ENCODE peak calls at places on chromosomes 4 and X, in seven cellular contexts. K is Peyer's patch, H is fibroblast of lung, N is tibial artery, F is kidney epithelial cell, G is left lung, C is HFFc6. W is an unnamed sample.

GRCh38 chr4:56861365-56861764 is 39.9 kb upstream of the SPINK2 start:
- DNase-seq in K (no peak), H (no peak), N (no peak), F (no peak), G (no peak), C (no peak), W (no peak)

GRCh38 chrX:39158801-39159657 is 357.8 kb downstream of the MID1IP1 start:
- DNase-seq in K (no peak), H (peak), N (no peak), F (peak), G (no peak), C (peak), W (no peak)

GRCh38 chr4:151039733-151040132 is 24.6 kb upstream of the LRBA start:
- DNase-seq in K (no peak), H (no peak), N (no peak), F (no peak), G (no peak), C (no peak), W (no peak)

GRCh38 chr4:100738388-100739165 is 220.8 kb upstream of the EMCN start:
- DNase-seq in K (no peak), H (peak), N (peak), F (peak), G (no peak), C (peak), W (no peak)

GRCh38 chrX:45003080-45003479 is 130.1 kb downstream of the KDM6A start:
- DNase-seq in K (no peak), H (no peak), N (no peak), F (no peak), G (no peak), C (no peak), W (no peak)

GRCh38 chr4:155761916-155762315 is 3.1 kb downstream of the GUCY1B1 start:
- DNase-seq in K (no peak), H (no peak), N (no peak), F (peak), G (no peak), C (no peak), W (no peak)

GRCh38 chr4:41541697-41542096 is 3.7 kb downstream of the LIMCH1 start:
- DNase-seq in K (no peak), H (peak), N (peak), F (no peak), G (no peak), C (no peak), W (no peak)

GRCh38 chr4:99179626-99180025 is 35.5 kb upstream of the ADH4 start:
- DNase-seq in K (no peak), H (no peak), N (no peak), F (no peak), G (no peak), C (no peak), W (no peak)

GRCh38 chr4:41880840-41881831 is 54.1 kb upstream of the TMEM33 start:
- DNase-seq in K (no peak), H (peak), N (no peak), F (no peak), G (peak), C (no peak), W (peak)

GRCh38 chr4:6011686-6012085 is 6.5 kb downstream of the C4orf50 start:
- DNase-seq in K (no peak), H (no peak), N (no peak), F (no peak), G (peak), C (no peak), W (no peak)

GRCh38 chr4:174120446-174121142 is 162.9 kb downstream of the FBXO8 start:
- DNase-seq in K (no peak), H (peak), N (peak), F (peak), G (no peak), C (peak), W (peak)

GRCh38 chr4:26871611-26872010 is 11.0 kb downstream of the STIM2 start:
- DNase-seq in K (no peak), H (no peak), N (no peak), F (no peak), G (no peak), C (peak), W (no peak)

GRCh38 chr4:8906991-8907595 is 35.5 kb upstream of the HMX1 start:
- DNase-seq in K (no peak), H (no peak), N (peak), F (no peak), G (peak), C (no peak), W (no peak)

GRCh38 chr4:101208171-101208570 is 139.2 kb downstream of the PPP3CA start:
- DNase-seq in K (no peak), H (no peak), N (no peak), F (no peak), G (no peak), C (no peak), W (no peak)

GRCh38 chr4:123020285-123020684 is 97.9 kb upstream of the NUDT6 start:
- DNase-seq in K (no peak), H (no peak), N (no peak), F (no peak), G (no peak), C (no peak), W (no peak)

GRCh38 chr4:185112104-185112503 is 31.0 kb upstream of the SLC25A4 start:
- DNase-seq in K (no peak), H (peak), N (no peak), F (peak), G (no peak), C (peak), W (no peak)

GRCh38 chrX:63128509-63128908 is 222.6 kb downstream of the SPIN4 start:
- DNase-seq in K (no peak), H (no peak), N (no peak), F (no peak), G (no peak), C (peak), W (no peak)

GRCh38 chrX:154526901-154527675 is 11.1 kb upstream of the FAM3A start:
- DNase-seq in K (peak), H (peak), N (peak), F (peak), G (peak), C (peak), W (peak)

GRCh38 chr4:160362478-160362877 is 1259.6 kb downstream of the RAPGEF2 start:
- DNase-seq in K (no peak), H (no peak), N (no peak), F (no peak), G (no peak), C (no peak), W (no peak)

GRCh38 chrX:133726211-133726630 is 259.2 kb downstream of the GPC3 start:
- DNase-seq in K (no peak), H (peak), N (no peak), F (peak), G (no peak), C (peak), W (no peak)

GRCh38 chr4:103032575-103032974 is 13.1 kb upstream of the SLC9B1 start:
- DNase-seq in K (no peak), H (peak), N (no peak), F (no peak), G (no peak), C (peak), W (no peak)

GRCh38 chrX:136487647-136488046 is at the start of gene BRS3:
- DNase-seq in K (no peak), H (no peak), N (no peak), F (no peak), G (no peak), C (no peak), W (no peak)

GRCh38 chrX:63784902-63785692 is at the start of gene ARHGEF9:
- DNase-seq in K (no peak), H (peak), N (peak), F (no peak), G (no peak), C (no peak), W (peak)

GRCh38 chrX:45903781-45904201 is 641.4 kb downstream of the ZNF674 start:
- DNase-seq in K (no peak), H (no peak), N (no peak), F (no peak), G (no peak), C (no peak), W (no peak)

DNA sequence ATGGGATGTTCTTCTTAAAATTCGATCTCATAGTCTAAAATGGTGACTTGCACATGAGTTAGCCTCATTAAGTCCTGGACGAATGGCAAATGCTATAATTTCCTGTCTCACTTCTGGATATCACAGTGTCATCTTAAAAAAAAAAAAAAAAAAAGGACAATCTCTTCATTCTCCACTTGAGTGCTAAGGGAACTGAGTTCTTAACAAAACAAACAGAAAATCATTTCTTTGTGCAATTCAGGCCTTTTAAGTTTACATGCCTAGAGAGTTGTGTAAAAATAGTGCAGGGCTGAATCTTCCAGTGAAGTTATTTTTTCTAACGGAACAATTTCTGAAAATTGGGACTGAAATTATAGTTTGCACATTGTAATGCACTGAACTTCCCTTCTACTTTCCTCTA is 122.8 kb upstream of the FAT1 start:
- DNase-seq in K (no peak), H (peak), N (no peak), F (no peak), G (no peak), C (no peak), W (no peak)
- TF ChIP-seq CTCF in K (no peak), H (no peak), N (no peak), F (no peak), G (no peak), C (no peak), W (no peak)

GRCh38 chr4:30718021-30718888 is 1.9 kb upstream of the PCDH7 start:
- DNase-seq in K (no peak), H (peak), N (peak), F (no peak), G (peak), C (no peak), W (peak)

GRCh38 chr4:30716671-30717207 is 3.4 kb upstream of the PCDH7 start:
- DNase-seq in K (no peak), H (peak), N (no peak), F (no peak), G (no peak), C (no peak), W (no peak)

GRCh38 chr4:30714408-30715031 is 5.6 kb upstream of the PCDH7 start:
- DNase-seq in K (no peak), H (peak), N (no peak), F (no peak), G (no peak), C (peak), W (peak)

GRCh38 chr4:30717208-30718020 is 2.8 kb upstream of the PCDH7 start:
- DNase-seq in K (no peak), H (peak), N (peak), F (no peak), G (peak), C (peak), W (peak)

DNA sequence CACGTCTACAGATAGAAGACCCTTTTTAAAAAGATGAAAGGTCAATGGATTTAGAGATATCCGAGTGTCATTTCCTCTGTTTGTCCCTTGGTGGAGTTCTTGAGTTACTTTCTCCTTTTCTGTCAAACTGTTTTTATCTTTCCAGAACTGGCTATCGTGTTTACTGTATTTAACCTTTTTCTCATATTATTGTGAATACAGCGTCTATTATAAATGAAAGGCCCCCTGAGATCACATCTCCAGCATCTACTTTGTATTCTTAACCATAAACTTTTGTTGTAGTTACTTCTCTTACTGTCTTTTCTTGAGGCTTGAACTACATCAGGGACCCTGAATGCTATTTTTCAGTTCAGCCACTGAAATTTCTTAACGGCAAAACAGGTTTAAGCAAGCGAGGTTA is 4.0 kb upstream of the PCDH7 start:
- DNase-seq in K (no peak), H (peak), N (no peak), F (no peak), G (no peak), C (peak), W (peak)
- TF ChIP-seq CTCF in K (peak), H (peak), N (peak), F (peak), G (no peak), C (peak), W (peak)

GRCh38 chr4:40301592-40301991 is 33.5 kb upstream of the CHRNA9 start:
- DNase-seq in K (peak), H (no peak), N (peak), F (no peak), G (no peak), C (no peak), W (peak)

GRCh38 chr4:40295572-40295971 is 39.6 kb upstream of the CHRNA9 start:
- DNase-seq in K (no peak), H (no peak), N (no peak), F (no peak), G (no peak), C (no peak), W (no peak)

GRCh38 chr4:40300371-40301162 is 34.6 kb upstream of the CHRNA9 start:
- DNase-seq in K (no peak), H (no peak), N (no peak), F (no peak), G (no peak), C (no peak), W (no peak)

GRCh38 chr4:40299704-40300336 is 35.3 kb upstream of the CHRNA9 start:
- DNase-seq in K (no peak), H (no peak), N (no peak), F (no peak), G (no peak), C (peak), W (no peak)

GRCh38 chr4:40299126-40299525 is 36.0 kb upstream of the CHRNA9 start:
- DNase-seq in K (no peak), H (no peak), N (no peak), F (no peak), G (no peak), C (no peak), W (no peak)
- TF ChIP-seq CTCF in K (no peak), H (no peak), N (no peak), F (no peak), G (no peak), C (no peak), W (no peak)

GRCh38 chr4:106816501-106816900 is 219.6 kb downstream of the DKK2 start:
- DNase-seq in K (no peak), H (no peak), N (no peak), F (no peak), G (no peak), C (peak), W (no peak)

DNA sequence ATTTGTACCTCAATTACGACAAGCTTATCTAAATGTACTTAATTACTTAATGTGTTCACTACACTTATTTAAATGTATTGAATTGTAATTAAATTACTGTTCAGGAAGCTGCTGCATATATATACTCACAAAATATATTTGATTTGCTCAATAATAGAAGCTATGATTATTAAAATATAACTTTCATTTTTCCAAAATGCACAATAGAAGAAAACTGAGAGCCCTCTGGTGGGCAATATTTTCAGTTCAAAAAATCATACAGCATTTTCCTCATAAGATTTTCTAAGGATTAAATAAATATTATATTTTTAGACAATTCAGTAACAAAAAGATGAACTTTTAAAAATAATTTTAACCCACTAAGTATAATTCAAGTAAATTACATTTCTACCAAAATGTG is 217.3 kb downstream of the DKK2 start:
- DNase-seq in K (no peak), H (peak), N (no peak), F (no peak), G (no peak), C (no peak), W (no peak)
- TF ChIP-seq CTCF in K (no peak), H (peak), N (no peak), F (no peak), G (no peak), C (peak), W (no peak)

GRCh38 chr4:1169691-1170096 is 2.7 kb downstream of the SPON2 start:
- DNase-seq in K (no peak), H (no peak), N (peak), F (no peak), G (peak), C (no peak), W (no peak)
- TF ChIP-seq CTCF in K (no peak), H (no peak), N (no peak), F (no peak), G (no peak), C (no peak), W (no peak)

DNA sequence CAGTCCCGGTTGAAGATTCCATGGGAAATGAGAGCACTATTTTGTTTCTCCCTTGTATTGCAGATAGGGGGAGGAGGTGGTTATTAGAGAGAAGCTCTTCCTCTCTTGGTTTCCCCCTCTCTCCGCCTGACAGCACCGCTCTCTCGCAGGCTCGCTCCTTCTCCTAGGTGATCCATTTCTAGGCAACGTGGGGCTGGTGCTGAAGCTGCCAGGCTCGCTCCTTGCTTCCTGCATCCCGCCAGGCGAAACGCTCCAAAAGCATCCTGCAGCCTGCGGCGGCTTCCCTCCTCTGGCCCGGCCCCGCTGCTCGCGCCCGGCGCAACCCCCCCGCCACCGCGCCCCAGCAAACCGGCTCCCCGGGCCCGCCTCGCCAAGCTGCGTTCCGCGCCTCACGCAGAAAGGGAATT is at the start of gene GRID2:
- DNase-seq in K (no peak), H (peak), N (no peak), F (no peak), G (peak), C (no peak), W (peak)
- TF ChIP-seq CTCF in K (no peak), H (peak), N (no peak), F (no peak), G (no peak), C (no peak), W (no peak)

DNA sequence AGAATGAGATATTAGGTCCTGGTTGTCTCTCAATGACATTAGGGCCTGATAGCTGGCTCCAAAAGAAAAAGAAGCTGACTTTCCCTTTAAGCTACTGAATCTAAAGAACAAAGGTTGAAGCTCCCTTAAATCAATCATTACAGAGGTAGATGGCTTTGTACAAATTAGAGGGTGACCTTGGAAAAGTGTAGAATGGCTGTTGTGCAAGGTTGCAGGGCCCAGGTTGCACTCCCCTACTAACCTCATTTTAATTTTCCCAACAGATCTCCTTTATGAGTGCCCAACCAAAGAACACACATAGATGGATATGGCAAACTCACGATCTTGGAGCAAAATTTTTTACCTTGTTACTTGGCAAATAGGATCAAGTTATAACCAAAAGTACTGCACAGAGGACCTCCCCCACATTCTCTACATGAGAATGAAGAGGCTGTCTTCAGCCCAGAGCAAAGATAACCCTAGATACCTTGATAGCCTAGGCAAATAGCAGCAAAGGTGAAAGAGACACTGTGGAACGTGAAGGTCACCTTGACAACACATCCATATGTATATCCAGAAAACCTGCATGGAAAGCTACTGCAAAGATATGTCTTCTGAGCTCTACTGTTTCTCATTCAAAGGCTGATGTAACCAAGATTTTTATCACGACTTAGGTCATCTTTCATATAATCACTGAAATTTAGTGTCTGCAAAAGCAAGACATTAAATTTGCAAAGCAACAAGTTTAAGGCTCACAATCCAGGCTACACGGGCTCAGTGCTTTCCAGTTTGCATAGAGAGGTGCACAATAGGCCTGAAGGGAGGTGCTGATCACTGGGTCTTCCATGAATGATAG is 23.0 kb downstream of the KLB start:
- DNase-seq in K (no peak), H (no peak), N (no peak), F (no peak), G (no peak), C (no peak), W (no peak)
- TF ChIP-seq CTCF in K (no peak), H (no peak), N (no peak), F (no peak), G (no peak), C (no peak), W (no peak)

GRCh38 chr4:48930654-48931053 is 24.1 kb upstream of the OCIAD2 start:
- DNase-seq in K (no peak), H (no peak), N (no peak), F (no peak), G (no peak), C (no peak), W (no peak)
- TF ChIP-seq CTCF in K (no peak), H (no peak), N (no peak), F (no peak), G (no peak), C (no peak), W (no peak)

DNA sequence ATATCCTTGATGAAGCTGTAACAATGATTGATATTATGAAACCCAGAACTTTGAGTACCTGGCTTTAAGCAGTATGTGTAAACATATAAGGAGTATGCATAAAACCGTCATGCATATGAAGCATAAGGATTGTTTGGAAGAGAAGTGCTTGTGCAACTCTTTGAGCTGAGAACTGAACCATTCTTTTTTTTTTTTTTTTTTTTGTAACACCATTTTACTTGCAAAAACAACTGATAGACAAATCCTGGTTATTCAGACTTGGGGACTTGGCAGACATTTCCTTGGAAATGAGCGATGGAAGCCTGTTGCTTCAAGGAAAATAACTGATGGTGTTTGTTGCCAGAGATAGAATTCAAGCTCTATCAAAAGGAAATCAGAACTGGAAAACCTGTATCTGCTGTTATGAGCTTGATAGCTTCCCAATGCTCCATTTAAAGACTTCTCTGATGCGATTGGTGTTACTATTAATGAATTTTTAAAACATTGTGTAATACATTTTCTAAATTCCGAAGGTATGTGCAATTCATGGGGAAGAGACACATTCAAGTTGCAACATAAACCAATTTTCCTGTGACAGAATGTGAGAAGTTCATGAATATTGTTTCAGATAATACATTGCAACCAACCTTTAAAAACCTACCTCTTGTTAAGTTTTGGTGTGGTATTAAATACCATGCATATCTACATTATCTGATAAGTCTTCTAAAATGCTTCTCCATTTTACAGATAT is 47.0 kb upstream of the FAT1 start:
- DNase-seq in K (no peak), H (peak), N (no peak), F (no peak), G (no peak), C (peak), W (no peak)
- TF ChIP-seq CTCF in K (no peak), H (no peak), N (no peak), F (no peak), G (no peak), C (no peak), W (no peak)

W was measured in GM13976.